ENCODE peak calls at places on chromosomes 5 and 9, in four cellular contexts. N is colonic mucosa, K is foreskin keratinocyte, W is GM10248. F is an unnamed sample.

GRCh38 chr5:90886381-90886780 is 327.8 kb downstream of the ADGRV1 start:
- DNase-seq in W (no peak), N (no peak), K (peak; percentile 48), F (no peak)

GRCh38 chr5:80884086-80884813 is 75.9 kb upstream of the RASGRF2 start:
- DNase-seq in K (no peak), N (no peak), W (no peak), F (no peak)

GRCh38 chr5:133888625-133888991 is 79.8 kb downstream of the C5orf15 start:
- DNase-seq in N (no peak), K (no peak), W (no peak), F (no peak)

GRCh38 chr9:136847065-136847826 is 2.0 kb upstream of the PHPT1 start:
- DNase-seq in K (peak; percentile 25), W (peak; percentile 57), N (peak; percentile 89), F (no peak)

GRCh38 chr5:10351199-10351881 is 2.2 kb upstream of the MARCHF6 start:
- DNase-seq in N (no peak), K (peak; percentile 86), W (no peak), F (no peak)

GRCh38 chr5:67366256-67366655 is 169.7 kb upstream of the CD180 start:
- DNase-seq in W (no peak), K (no peak), N (no peak), F (no peak)

GRCh38 chr9:114696814-114697544 is 15.0 kb upstream of the TEX48 start:
- DNase-seq in N (no peak), W (peak; percentile 68), K (no peak), F (peak; percentile 56)

GRCh38 chr5:111730659-111731382 is 26.2 kb downstream of the NREP start:
- DNase-seq in N (no peak), K (no peak), W (no peak), F (no peak)

GRCh38 chr9:117677578-117677977 is 26.6 kb upstream of the TLR4 start:
- DNase-seq in K (no peak), W (no peak), N (no peak), F (no peak)

GRCh38 chr9:131739192-131739961 is 499 bp downstream of the RAPGEF1 start:
- DNase-seq in W (peak; percentile 67), N (peak; percentile 51), K (no peak), F (peak; percentile 61)

GRCh38 chr5:134289509-134290113 is 63.7 kb upstream of the PPP2CA start:
- DNase-seq in K (no peak), N (peak; percentile 58), W (peak; percentile 62), F (no peak)

GRCh38 chr9:120892748-120893584 is 16.0 kb upstream of the PHF19 start:
- DNase-seq in N (no peak), K (peak; percentile 89), W (peak; percentile 70), F (peak; percentile 49)

GRCh38 chr5:86861514-86861913 is 243.8 kb downstream of the COX7C start:
- DNase-seq in N (no peak), W (no peak), K (no peak), F (no peak)

GRCh38 chr9:73615557-73615956 is 463.9 kb downstream of the ANXA1 start:
- DNase-seq in N (no peak), K (no peak), W (no peak), F (no peak)

GRCh38 chr5:35656721-35657120 is 39.1 kb downstream of the SPEF2 start:
- DNase-seq in W (no peak), N (no peak), K (no peak), F (no peak)

GRCh38 chr9:69443178-69443577 is 118.2 kb downstream of the ENTREP1 start:
- DNase-seq in K (peak; percentile 48), N (no peak), W (no peak), F (no peak)

GRCh38 chr5:72036951-72037350 is 70.3 kb upstream of the MAP1B start:
- DNase-seq in N (no peak), W (no peak), K (peak; percentile 52), F (no peak)

GRCh38 chr9:27150758-27151431 is 41.9 kb downstream of the TEK start:
- DNase-seq in N (no peak), K (no peak), W (no peak), F (no peak)

GRCh38 chr9:113915817-113916474 is 39.8 kb downstream of the ZNF618 start:
- DNase-seq in W (no peak), K (no peak), N (no peak), F (no peak)

GRCh38 chr9:69317081-69317480 is 7.9 kb upstream of the ENTREP1 start:
- DNase-seq in W (no peak), K (peak; percentile 69), N (no peak), F (no peak)

GRCh38 chr9:35945341-35946018 is 12.5 kb downstream of the OR2S2 start:
- DNase-seq in K (peak; percentile 41), W (peak; percentile 65), N (peak; percentile 91), F (peak; percentile 54)

GRCh38 chr5:40171971-40172370 is 507.7 kb upstream of the PTGER4 start:
- DNase-seq in W (no peak), K (peak; percentile 50), N (no peak), F (no peak)

GRCh38 chr5:149421834-149422233 is 42.7 kb upstream of the IL17B start:
- DNase-seq in N (no peak), K (no peak), W (no peak), F (no peak)

GRCh38 chr5:142446131-142446959 is 121.5 kb upstream of the SPRY4 start:
- DNase-seq in K (peak; percentile 13), N (no peak), W (no peak), F (no peak)

GRCh38 chr9:6640268-6641072 is 5.1 kb downstream of the GLDC start:
- DNase-seq in N (no peak), K (no peak), W (no peak), F (no peak)

GRCh38 chr5:126857472-126858410 is 80.8 kb downstream of the LMNB1 start:
- DNase-seq in K (no peak), N (no peak), W (no peak), F (no peak)

GRCh38 chr5:86155763-86156162 is 462.0 kb upstream of the COX7C start:
- DNase-seq in W (no peak), K (no peak), N (no peak), F (no peak)

GRCh38 chr5:14306415-14306814 is 163.3 kb downstream of the TRIO start:
- DNase-seq in N (no peak), K (no peak), W (no peak), F (no peak)

GRCh38 chr9:10127867-10128266 is 484.9 kb downstream of the PTPRD start:
- DNase-seq in K (no peak), W (no peak), N (no peak), F (no peak)

GRCh38 chr5:163104496-163104895 is 332.9 kb upstream of the CCNG1 start:
- DNase-seq in N (no peak), K (no peak), W (no peak), F (peak; percentile 22)

GRCh38 chr5:175797521-175798038 is 73.8 kb upstream of the CPLX2 start:
- DNase-seq in W (no peak), K (no peak), N (no peak), F (no peak)

GRCh38 chr5:38870595-38870994 is 24.8 kb downstream of the OSMR start:
- DNase-seq in W (no peak), K (no peak), N (no peak), F (no peak)

GRCh38 chr9:127224883-127225739 is 39.5 kb upstream of the GARNL3 start:
- DNase-seq in N (peak; percentile 97), K (no peak), W (peak; percentile 100), F (peak; percentile 89)

GRCh38 chr9:132136151-132136892 is 25.5 kb upstream of the NTNG2 start:
- DNase-seq in W (no peak), K (no peak), N (no peak), F (no peak)